ENCODE peak calls at places on chromosomes 7 and 10, in ten cellular contexts. V, H, O, R, A, W, S, B, Q and D are unnamed samples.

GRCh38 chr7:93707249-93707648 is 132.7 kb upstream of the CALCR start:
- DNase-seq in A (no peak), H (no peak), O (no peak), B (no peak), S (no peak), R (no peak), Q (no peak), W (no peak), V (no peak), D (no peak)

GRCh38 chr10:17123062-17123661 is 6.4 kb downstream of the CUBN start:
- DNase-seq in Q (no peak), O (no peak), B (no peak), A (no peak), W (no peak), H (no peak), V (no peak), R (peak; percentile 86), S (no peak), D (no peak)

GRCh38 chr7:13181221-13181620 is 493.8 kb downstream of the ARL4A start:
- DNase-seq in S (no peak), Q (no peak), A (peak; percentile 14), O (no peak), H (no peak), W (no peak), R (peak; percentile 16), V (no peak), B (no peak), D (no peak)

GRCh38 chr10:48444861-48445841 is 138.7 kb downstream of the MAPK8 start:
- DNase-seq in R (no peak), O (peak; percentile 60), A (no peak), H (no peak), W (no peak), V (no peak), Q (peak; percentile 56), S (peak; percentile 45), B (peak; percentile 48), D (no peak)

GRCh38 chr7:19552576-19552975 is 156.3 kb downstream of the POLR1F start:
- DNase-seq in A (no peak), H (no peak), B (no peak), W (no peak), V (no peak), Q (no peak), S (no peak), O (no peak), R (no peak), D (no peak)

GRCh38 chr10:130016095-130016494 is 52.0 kb upstream of the EBF3 start:
- DNase-seq in Q (no peak), B (no peak), O (no peak), V (no peak), S (no peak), R (no peak), H (no peak), A (no peak), W (no peak), D (no peak)

GRCh38 chr10:25896421-25896820 is 37.6 kb upstream of the MYO3A start:
- DNase-seq in W (no peak), V (no peak), O (no peak), S (no peak), Q (no peak), B (no peak), A (no peak), H (no peak), R (no peak), D (no peak)

GRCh38 chr10:31944071-31944433 is 15.4 kb upstream of the ARHGAP12 start:
- DNase-seq in S (no peak), W (no peak), V (no peak), B (no peak), A (no peak), H (no peak), O (no peak), Q (no peak), R (no peak), D (no peak)

GRCh38 chr10:2214035-2214434 is 476.7 kb upstream of the ADARB2 start:
- DNase-seq in H (no peak), V (no peak), R (no peak), B (no peak), W (no peak), Q (no peak), O (no peak), S (no peak), A (no peak), D (no peak)

GRCh38 chr7:28738384-28738783 is 219.7 kb downstream of the TRIL start:
- DNase-seq in Q (no peak), B (no peak), H (no peak), W (no peak), R (peak; percentile 11), A (no peak), S (no peak), V (no peak), O (no peak), D (no peak)

GRCh38 chr7:4208586-4208985 is 473.5 kb upstream of the FOXK1 start:
- DNase-seq in V (no peak), O (no peak), S (peak; percentile 28), A (no peak), B (no peak), Q (peak; percentile 57), R (no peak), H (no peak), W (no peak), D (no peak)

GRCh38 chr7:841943-842342 is 9.7 kb downstream of the SUN1 start:
- DNase-seq in S (no peak), W (no peak), Q (no peak), B (no peak), A (no peak), V (no peak), O (peak; percentile 29), R (no peak), H (no peak), D (no peak)

GRCh38 chr10:117254774-117255735 is 14.1 kb downstream of the SLC18A2 start:
- DNase-seq in W (no peak), H (no peak), R (no peak), O (no peak), Q (no peak), S (no peak), V (no peak), A (no peak), B (no peak), D (no peak)

GRCh38 chr7:87110778-87111177 is 41.5 kb upstream of the DMTF1 start:
- DNase-seq in H (no peak), B (no peak), V (no peak), W (no peak), Q (no peak), R (peak; percentile 65), S (no peak), O (no peak), A (no peak), D (no peak)

GRCh38 chr10:28733245-28733644 is 55.9 kb downstream of the BAMBI start:
- DNase-seq in R (no peak), A (no peak), O (no peak), S (no peak), H (no peak), Q (no peak), B (no peak), W (no peak), V (no peak), D (no peak)

GRCh38 chr7:133115596-133115995 is 33.7 kb upstream of the CHCHD3 start:
- DNase-seq in A (no peak), R (no peak), O (no peak), S (no peak), V (no peak), B (no peak), H (no peak), W (no peak), Q (no peak), D (no peak)
- TF ChIP-seq CTCF in A (no peak), R (no peak), O (no peak), S (no peak), V (no peak), B (no peak), H (no peak), W (no peak), Q (no peak), D (no peak)

DNA sequence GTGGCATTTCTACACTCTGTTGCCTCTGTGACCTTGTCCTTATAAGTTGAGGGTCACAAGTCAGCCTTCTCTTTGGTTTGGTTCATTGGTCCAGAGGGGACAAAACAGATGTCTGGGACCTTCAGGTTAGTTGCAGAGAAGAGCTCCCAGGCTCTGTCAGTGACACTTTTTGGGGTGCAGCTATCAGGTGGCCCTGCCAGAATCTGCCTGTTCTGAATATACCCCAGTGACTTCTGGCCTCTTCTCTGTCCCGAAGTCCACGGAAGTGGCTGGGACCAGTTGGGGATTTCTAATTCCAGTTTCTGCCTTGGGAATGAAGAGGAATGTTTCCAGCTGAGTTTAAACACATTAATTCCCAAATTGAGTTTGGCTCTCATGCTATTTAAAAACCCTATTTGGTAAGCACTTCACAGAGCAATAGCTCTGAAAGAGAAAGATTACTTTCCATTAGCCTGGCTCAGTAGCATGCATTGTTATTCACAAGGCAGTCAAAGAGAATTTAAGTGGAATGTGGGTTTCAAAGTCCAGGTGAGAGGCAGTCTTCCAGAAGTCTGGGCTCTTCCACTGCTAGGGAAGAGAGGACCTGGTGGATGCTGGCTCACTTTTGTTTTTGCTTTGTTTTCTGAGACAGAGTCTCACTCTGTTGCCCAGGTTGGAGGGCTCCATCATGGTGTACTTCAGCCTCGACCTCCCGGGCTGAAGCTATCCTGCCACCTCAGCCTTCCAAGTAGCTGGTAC is 237.8 kb upstream of the GALNT17 start:
- DNase-seq in W (no peak), H (no peak), V (no peak), R (no peak), S (no peak), A (no peak), Q (no peak), O (no peak), B (no peak), D (no peak)
- H3K27ac ChIP-seq in W (no peak overlapping the region), H (no peak overlapping the region), V (no peak overlapping the region), R (no peak overlapping the region), S (no peak overlapping the region), A (no peak overlapping the region), Q (no peak overlapping the region), O (no peak overlapping the region), B (no peak overlapping the region), D (no peak overlapping the region)

GRCh38 chr10:22848509-22848908 is 79.3 kb upstream of the ARMC3 start:
- DNase-seq in R (no peak), H (no peak), Q (no peak), V (no peak), A (no peak), W (no peak), B (no peak), O (no peak), S (no peak), D (no peak)
- H3K4me3 ChIP-seq in R (no peak overlapping the region), H (no peak overlapping the region), Q (no peak overlapping the region), V (no peak overlapping the region), A (no peak overlapping the region), W (no peak overlapping the region), B (no peak overlapping the region), O (no peak overlapping the region), S (no peak overlapping the region), D (no peak overlapping the region)

DNA sequence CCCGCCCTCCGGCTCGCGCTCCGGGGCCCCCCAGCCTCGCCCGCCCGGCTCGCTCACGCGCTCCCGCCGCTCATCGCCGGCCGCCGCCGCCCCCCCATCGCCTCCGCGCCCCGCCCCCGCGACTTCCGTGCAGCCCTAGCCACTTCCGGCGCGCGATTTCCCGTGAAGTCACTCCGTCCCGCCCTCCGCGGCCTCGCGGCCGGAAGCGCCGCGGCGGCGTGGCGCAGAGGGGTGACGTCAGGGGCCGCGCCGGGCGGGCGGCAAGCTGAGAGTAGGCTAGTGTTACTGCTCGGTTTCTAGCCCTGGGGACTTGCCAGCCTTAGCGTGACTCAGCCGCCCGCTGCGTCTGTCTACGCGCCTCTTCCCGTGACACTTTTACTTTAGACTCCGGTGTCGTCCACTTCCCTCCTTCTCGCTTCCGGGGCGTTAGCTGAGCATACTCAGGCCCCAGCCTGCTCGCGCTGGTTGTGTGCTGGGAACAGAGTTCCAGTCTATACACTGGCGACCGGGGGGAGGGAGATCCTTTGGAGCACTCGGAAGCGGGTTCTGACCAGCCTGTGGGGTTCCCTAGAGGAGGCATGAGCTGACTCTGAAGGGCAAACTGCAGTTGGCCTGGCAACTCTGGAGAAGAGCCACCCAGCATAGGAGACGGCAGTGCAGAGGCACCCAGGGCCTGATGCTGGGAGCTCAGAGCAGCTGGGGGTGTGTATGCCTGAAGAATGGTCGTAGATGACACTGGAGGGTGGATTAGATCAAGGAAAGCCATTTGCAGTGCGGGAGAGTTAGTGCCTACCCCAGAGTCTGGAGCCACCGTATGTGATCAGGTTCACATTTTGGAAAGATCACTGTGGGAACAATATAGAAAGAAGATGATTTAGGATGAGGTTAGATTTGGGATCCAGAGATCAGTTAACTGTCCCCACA is at the start of gene PURB:
- DNase-seq in A (peak; percentile 97), S (peak; percentile 97), W (peak; percentile 96), V (peak; percentile 96), O (peak; percentile 94), Q (peak; percentile 96), B (peak; percentile 98), H (peak; percentile 97), R (peak; percentile 98), D (peak; percentile 93)
- TF ChIP-seq CTCF in A (no peak), S (no peak), W (no peak), V (no peak), O (no peak), Q (no peak), B (no peak), H (no peak), R (no peak), D (peak; percentile 28)